ENCODE peak calls at places on chromosomes 3 and 15, in four cellular contexts. S, C, H and Y are unnamed samples.

GRCh38 chr15:81939604-81940440 is 106.0 kb downstream of the MEX3B start:
- DNase-seq in S (no peak), C (no peak), H (no peak), Y (no peak)

GRCh38 chr3:108131105-108131794 is 40.4 kb upstream of the CD47 start:
- DNase-seq in S (no peak), C (no peak), H (no peak), Y (no peak)

GRCh38 chr3:186596568-186597287 is 16.1 kb upstream of the AHSG start:
- DNase-seq in S (no peak), C (no peak), H (no peak), Y (no peak)

GRCh38 chr3:72657666-72658065 is 190.6 kb downstream of the SHQ1 start:
- DNase-seq in S (no peak), C (no peak), H (no peak), Y (no peak)

GRCh38 chr3:182139627-182140357 is 428.1 kb downstream of the SOX2 start:
- DNase-seq in S (no peak), C (no peak), H (no peak), Y (no peak)

GRCh38 chr3:54132685-54133084 is 10.3 kb downstream of the CACNA2D3 start:
- DNase-seq in S (no peak), C (no peak), H (no peak), Y (no peak)

GRCh38 chr3:195907730-195908438 is 467 bp downstream of the TNK2 start:
- DNase-seq in S (no peak), C (peak; percentile 79), H (no peak), Y (peak; percentile 48)

GRCh38 chr15:77347197-77347596 is 72.7 kb downstream of the PEAK1 start:
- DNase-seq in S (no peak), C (no peak), H (no peak), Y (no peak)

GRCh38 chr3:14698601-14699244 is 23.8 kb downstream of the C3orf20 start:
- DNase-seq in S (no peak), C (peak; percentile 61), H (no peak), Y (no peak)

GRCh38 chr3:26505399-26505798 is 117.2 kb upstream of the LRRC3B start:
- DNase-seq in S (no peak), C (no peak), H (no peak), Y (no peak)

GRCh38 chr3:128011140-128011539 is 41.1 kb upstream of the SEC61A1 start:
- DNase-seq in S (no peak), C (peak; percentile 57), H (peak; percentile 10), Y (no peak)

GRCh38 chr3:122938756-122939425 is 88.7 kb downstream of the SEMA5B start:
- DNase-seq in S (no peak), C (no peak), H (no peak), Y (no peak)

GRCh38 chr3:149095487-149095886 is 9.2 kb upstream of the HLTF start:
- DNase-seq in S (no peak), C (no peak), H (no peak), Y (no peak)

GRCh38 chr15:80991446-80991845 is 1.8 kb upstream of the MESD start:
- DNase-seq in S (peak; percentile 58), C (no peak), H (no peak), Y (peak; percentile 75)

GRCh38 chr3:44125882-44126281 is 115.8 kb upstream of the TOPAZ1 start:
- DNase-seq in S (no peak), C (no peak), H (no peak), Y (no peak)

GRCh38 chr3:9721015-9721697 is 10.4 kb upstream of the BRPF1 start:
- DNase-seq in S (no peak), C (no peak), H (no peak), Y (no peak)

GRCh38 chr15:35252351-35252865 is 167.3 kb upstream of the NANOGP8 start:
- DNase-seq in S (no peak), C (no peak), H (no peak), Y (no peak)

GRCh38 chr15:73361331-73361730 is 7.4 kb downstream of the HCN4 start:
- DNase-seq in S (no peak), C (no peak), H (no peak), Y (no peak)

GRCh38 chr3:47009225-47010049 is 30.0 kb downstream of the NBEAL2 start:
- DNase-seq in S (peak; percentile 90), C (peak; percentile 89), H (peak; percentile 85), Y (peak; percentile 89)

GRCh38 chr15:90891346-90891949 is 7.1 kb downstream of the FES start:
- DNase-seq in S (no peak), C (no peak), H (no peak), Y (peak; percentile 5)

GRCh38 chr3:159824341-159824740 is 164.3 kb upstream of the IL12A start:
- DNase-seq in S (no peak), C (no peak), H (no peak), Y (no peak)

GRCh38 chr3:52070724-52071621 is 14.6 kb upstream of the DUSP7 start:
- DNase-seq in S (peak; percentile 57), C (no peak), H (no peak), Y (peak; percentile 60)

GRCh38 chr3:46482632-46483311 is 15.0 kb upstream of the RTP3 start:
- DNase-seq in S (no peak), C (peak; percentile 6), H (no peak), Y (no peak)

GRCh38 chr3:14301558-14301957 is 100.8 kb upstream of the SLC6A6 start:
- DNase-seq in S (no peak), C (no peak), H (no peak), Y (no peak)

GRCh38 chr15:81296673-81297072 is 27.3 kb downstream of the STARD5 start:
- DNase-seq in S (peak; percentile 47), C (peak; percentile 69), H (no peak), Y (peak; percentile 47)

GRCh38 chr3:51622868-51623267 is 48.2 kb upstream of the TEX264 start:
- DNase-seq in S (peak; percentile 23), C (no peak), H (no peak), Y (no peak)

GRCh38 chr3:34837848-34838741 is 801.2 kb upstream of the ARPP21 start:
- DNase-seq in S (no peak), C (no peak), H (no peak), Y (no peak)

GRCh38 chr3:133881492-133881891 is 14.2 kb downstream of the RAB6B start:
- DNase-seq in S (no peak), C (no peak), H (no peak), Y (no peak)

GRCh38 chr15:87609909-87610308 is 646.6 kb downstream of the NTRK3 start:
- DNase-seq in S (no peak), C (no peak), H (no peak), Y (no peak)

GRCh38 chr3:171833775-171834460 is 9.2 kb upstream of the TMEM212 start:
- DNase-seq in S (no peak), C (no peak), H (no peak), Y (no peak)

GRCh38 chr15:51369451-51369761 is 28.0 kb downstream of the GLDN start:
- DNase-seq in S (no peak), C (no peak), H (no peak), Y (no peak)

GRCh38 chr15:87597346-87598052 is 659.0 kb downstream of the NTRK3 start:
- DNase-seq in S (no peak), C (no peak), H (no peak), Y (no peak)

GRCh38 chr3:196147116-196147515 is 64.1 kb downstream of the ZDHHC19 start:
- DNase-seq in S (no peak), C (no peak), H (no peak), Y (no peak)